ENCODE peak calls at places on chromosomes 11 and 22, in ten cellular contexts. One of them, this sample, is unnamed.

GRCh38 chr22:45240137-45240809 is 421 bp downstream of the KIAA0930 start:
- DNase-seq in HEK293T: peak
- DNase-seq in mesenchymal stem cell: peak
- DNase-seq in activated T-cell treated with anti-CD3 and anti-CD28 coated beads for 1 hour: peak
- DNase-seq in stimulated activated CD4-positive, alpha-beta T cell treated with anti-CD3 and anti-CD28 coated beads, Interleukin-1b, Interleukin-23, amount 100 ng/mL, for 4 hours: peak
- DNase-seq in activated naive CD4-positive, alpha-beta T cell treated with anti-CD3 and anti-CD28 coated beads, Interleukin-2, amount 50 U/mL, for 72 hours: peak
- DNase-seq in neuronal stem cell: no peak
- DNase-seq in choroid plexus epithelial cell: peak
- DNase-seq in mesenteric fat pad: no peak
- DNase-seq in amniotic stem cell: no peak
- DNase-seq in this sample: no peak

GRCh38 chr11:106424111-106424510 is 346.6 kb downstream of the AASDHPPT start:
- DNase-seq in mesenchymal stem cell: peak
- DNase-seq in mesenteric fat pad: no peak
- DNase-seq in activated naive CD4-positive, alpha-beta T cell treated with anti-CD3 and anti-CD28 coated beads, Interleukin-2, amount 50 U/mL, for 72 hours: no peak
- DNase-seq in neuronal stem cell: no peak
- DNase-seq in stimulated activated CD4-positive, alpha-beta T cell treated with anti-CD3 and anti-CD28 coated beads, Interleukin-1b, Interleukin-23, amount 100 ng/mL, for 4 hours: no peak
- DNase-seq in HEK293T: no peak
- DNase-seq in amniotic stem cell: peak
- DNase-seq in choroid plexus epithelial cell: peak
- DNase-seq in activated T-cell treated with anti-CD3 and anti-CD28 coated beads for 1 hour: no peak
- DNase-seq in this sample: no peak

GRCh38 chr11:117303101-117303500 is 12.0 kb downstream of the BACE1-AS start:
- DNase-seq in activated naive CD4-positive, alpha-beta T cell treated with anti-CD3 and anti-CD28 coated beads, Interleukin-2, amount 50 U/mL, for 72 hours: no peak
- DNase-seq in neuronal stem cell: no peak
- DNase-seq in amniotic stem cell: no peak
- DNase-seq in mesenchymal stem cell: no peak
- DNase-seq in stimulated activated CD4-positive, alpha-beta T cell treated with anti-CD3 and anti-CD28 coated beads, Interleukin-1b, Interleukin-23, amount 100 ng/mL, for 4 hours: no peak
- DNase-seq in HEK293T: no peak
- DNase-seq in mesenteric fat pad: no peak
- DNase-seq in choroid plexus epithelial cell: no peak
- DNase-seq in activated T-cell treated with anti-CD3 and anti-CD28 coated beads for 1 hour: no peak
- DNase-seq in this sample: no peak

GRCh38 chr11:119356349-119357031 is 10.0 kb upstream of the MFRP start:
- DNase-seq in HEK293T: no peak
- DNase-seq in mesenchymal stem cell: peak
- DNase-seq in amniotic stem cell: peak
- DNase-seq in activated T-cell treated with anti-CD3 and anti-CD28 coated beads for 1 hour: peak
- DNase-seq in mesenteric fat pad: peak
- DNase-seq in stimulated activated CD4-positive, alpha-beta T cell treated with anti-CD3 and anti-CD28 coated beads, Interleukin-1b, Interleukin-23, amount 100 ng/mL, for 4 hours: peak
- DNase-seq in activated naive CD4-positive, alpha-beta T cell treated with anti-CD3 and anti-CD28 coated beads, Interleukin-2, amount 50 U/mL, for 72 hours: peak
- DNase-seq in choroid plexus epithelial cell: peak
- DNase-seq in neuronal stem cell: peak
- DNase-seq in this sample: no peak

GRCh38 chr22:50189184-50189848 is 3.6 kb downstream of the TRABD start:
- DNase-seq in activated T-cell treated with anti-CD3 and anti-CD28 coated beads for 1 hour: no peak
- DNase-seq in mesenteric fat pad: no peak
- DNase-seq in choroid plexus epithelial cell: no peak
- DNase-seq in stimulated activated CD4-positive, alpha-beta T cell treated with anti-CD3 and anti-CD28 coated beads, Interleukin-1b, Interleukin-23, amount 100 ng/mL, for 4 hours: no peak
- DNase-seq in neuronal stem cell: no peak
- DNase-seq in mesenchymal stem cell: no peak
- DNase-seq in activated naive CD4-positive, alpha-beta T cell treated with anti-CD3 and anti-CD28 coated beads, Interleukin-2, amount 50 U/mL, for 72 hours: no peak
- DNase-seq in HEK293T: no peak
- DNase-seq in amniotic stem cell: no peak
- DNase-seq in this sample: no peak

GRCh38 chr11:47617417-47617809 is 23.2 kb upstream of the C1QTNF4 start:
- DNase-seq in amniotic stem cell: peak
- DNase-seq in mesenteric fat pad: no peak
- DNase-seq in neuronal stem cell: no peak
- DNase-seq in mesenchymal stem cell: peak
- DNase-seq in stimulated activated CD4-positive, alpha-beta T cell treated with anti-CD3 and anti-CD28 coated beads, Interleukin-1b, Interleukin-23, amount 100 ng/mL, for 4 hours: no peak
- DNase-seq in HEK293T: no peak
- DNase-seq in activated T-cell treated with anti-CD3 and anti-CD28 coated beads for 1 hour: no peak
- DNase-seq in activated naive CD4-positive, alpha-beta T cell treated with anti-CD3 and anti-CD28 coated beads, Interleukin-2, amount 50 U/mL, for 72 hours: no peak
- DNase-seq in choroid plexus epithelial cell: peak
- DNase-seq in this sample: no peak

GRCh38 chr22:32796865-32797573 is 4.5 kb upstream of the TIMP3 start:
- DNase-seq in activated T-cell treated with anti-CD3 and anti-CD28 coated beads for 1 hour: peak
- DNase-seq in HEK293T: peak
- DNase-seq in stimulated activated CD4-positive, alpha-beta T cell treated with anti-CD3 and anti-CD28 coated beads, Interleukin-1b, Interleukin-23, amount 100 ng/mL, for 4 hours: peak
- DNase-seq in choroid plexus epithelial cell: peak
- DNase-seq in amniotic stem cell: peak
- DNase-seq in mesenchymal stem cell: peak
- DNase-seq in neuronal stem cell: peak
- DNase-seq in activated naive CD4-positive, alpha-beta T cell treated with anti-CD3 and anti-CD28 coated beads, Interleukin-2, amount 50 U/mL, for 72 hours: peak
- DNase-seq in mesenteric fat pad: no peak
- DNase-seq in this sample: no peak

GRCh38 chr22:20439556-20439927 is 1.9 kb upstream of the SCARF2 start:
- DNase-seq in amniotic stem cell: no peak
- DNase-seq in choroid plexus epithelial cell: no peak
- DNase-seq in mesenchymal stem cell: no peak
- DNase-seq in HEK293T: no peak
- DNase-seq in neuronal stem cell: no peak
- DNase-seq in mesenteric fat pad: peak
- DNase-seq in stimulated activated CD4-positive, alpha-beta T cell treated with anti-CD3 and anti-CD28 coated beads, Interleukin-1b, Interleukin-23, amount 100 ng/mL, for 4 hours: no peak
- DNase-seq in activated naive CD4-positive, alpha-beta T cell treated with anti-CD3 and anti-CD28 coated beads, Interleukin-2, amount 50 U/mL, for 72 hours: peak
- DNase-seq in activated T-cell treated with anti-CD3 and anti-CD28 coated beads for 1 hour: no peak
- DNase-seq in this sample: no peak

GRCh38 chr11:2579315-2580060 is 120.3 kb downstream of the KCNQ1OT1 start:
- DNase-seq in choroid plexus epithelial cell: no peak
- DNase-seq in activated naive CD4-positive, alpha-beta T cell treated with anti-CD3 and anti-CD28 coated beads, Interleukin-2, amount 50 U/mL, for 72 hours: no peak
- DNase-seq in HEK293T: no peak
- DNase-seq in mesenteric fat pad: peak
- DNase-seq in stimulated activated CD4-positive, alpha-beta T cell treated with anti-CD3 and anti-CD28 coated beads, Interleukin-1b, Interleukin-23, amount 100 ng/mL, for 4 hours: no peak
- DNase-seq in amniotic stem cell: no peak
- DNase-seq in mesenchymal stem cell: no peak
- DNase-seq in neuronal stem cell: no peak
- DNase-seq in activated T-cell treated with anti-CD3 and anti-CD28 coated beads for 1 hour: no peak
- DNase-seq in this sample: no peak

GRCh38 chr22:44369241-44369652 is 56.5 kb upstream of the SHISAL1 start:
- DNase-seq in activated naive CD4-positive, alpha-beta T cell treated with anti-CD3 and anti-CD28 coated beads, Interleukin-2, amount 50 U/mL, for 72 hours: no peak
- DNase-seq in choroid plexus epithelial cell: no peak
- DNase-seq in activated T-cell treated with anti-CD3 and anti-CD28 coated beads for 1 hour: no peak
- DNase-seq in mesenteric fat pad: no peak
- DNase-seq in amniotic stem cell: no peak
- DNase-seq in neuronal stem cell: no peak
- DNase-seq in HEK293T: no peak
- DNase-seq in mesenchymal stem cell: no peak
- DNase-seq in stimulated activated CD4-positive, alpha-beta T cell treated with anti-CD3 and anti-CD28 coated beads, Interleukin-1b, Interleukin-23, amount 100 ng/mL, for 4 hours: no peak
- DNase-seq in this sample: no peak

GRCh38 chr22:30397656-30398635 is 1.1 kb downstream of the SEC14L2 start:
- DNase-seq in neuronal stem cell: no peak
- DNase-seq in HEK293T: no peak
- DNase-seq in stimulated activated CD4-positive, alpha-beta T cell treated with anti-CD3 and anti-CD28 coated beads, Interleukin-1b, Interleukin-23, amount 100 ng/mL, for 4 hours: no peak
- DNase-seq in choroid plexus epithelial cell: no peak
- DNase-seq in amniotic stem cell: no peak
- DNase-seq in activated T-cell treated with anti-CD3 and anti-CD28 coated beads for 1 hour: no peak
- DNase-seq in mesenchymal stem cell: peak
- DNase-seq in mesenteric fat pad: no peak
- DNase-seq in activated naive CD4-positive, alpha-beta T cell treated with anti-CD3 and anti-CD28 coated beads, Interleukin-2, amount 50 U/mL, for 72 hours: no peak
- DNase-seq in this sample: no peak

GRCh38 chr11:114232400-114233070 is 63.7 kb upstream of the NNMT start:
- DNase-seq in amniotic stem cell: no peak
- DNase-seq in HEK293T: peak
- DNase-seq in activated T-cell treated with anti-CD3 and anti-CD28 coated beads for 1 hour: no peak
- DNase-seq in neuronal stem cell: peak
- DNase-seq in stimulated activated CD4-positive, alpha-beta T cell treated with anti-CD3 and anti-CD28 coated beads, Interleukin-1b, Interleukin-23, amount 100 ng/mL, for 4 hours: no peak
- DNase-seq in choroid plexus epithelial cell: no peak
- DNase-seq in mesenchymal stem cell: no peak
- DNase-seq in mesenteric fat pad: no peak
- DNase-seq in activated naive CD4-positive, alpha-beta T cell treated with anti-CD3 and anti-CD28 coated beads, Interleukin-2, amount 50 U/mL, for 72 hours: no peak
- DNase-seq in this sample: no peak

GRCh38 chr11:69447786-69448185 is 33.7 kb upstream of the LINC01488 start:
- DNase-seq in HEK293T: no peak
- DNase-seq in activated naive CD4-positive, alpha-beta T cell treated with anti-CD3 and anti-CD28 coated beads, Interleukin-2, amount 50 U/mL, for 72 hours: no peak
- DNase-seq in neuronal stem cell: no peak
- DNase-seq in stimulated activated CD4-positive, alpha-beta T cell treated with anti-CD3 and anti-CD28 coated beads, Interleukin-1b, Interleukin-23, amount 100 ng/mL, for 4 hours: no peak
- DNase-seq in choroid plexus epithelial cell: no peak
- DNase-seq in mesenteric fat pad: no peak
- DNase-seq in activated T-cell treated with anti-CD3 and anti-CD28 coated beads for 1 hour: no peak
- DNase-seq in mesenchymal stem cell: peak
- DNase-seq in amniotic stem cell: no peak
- DNase-seq in this sample: no peak

GRCh38 chr22:40019100-40019499 is 24.3 kb downstream of the FAM83F start:
- DNase-seq in activated naive CD4-positive, alpha-beta T cell treated with anti-CD3 and anti-CD28 coated beads, Interleukin-2, amount 50 U/mL, for 72 hours: no peak
- DNase-seq in activated T-cell treated with anti-CD3 and anti-CD28 coated beads for 1 hour: no peak
- DNase-seq in stimulated activated CD4-positive, alpha-beta T cell treated with anti-CD3 and anti-CD28 coated beads, Interleukin-1b, Interleukin-23, amount 100 ng/mL, for 4 hours: no peak
- DNase-seq in HEK293T: no peak
- DNase-seq in neuronal stem cell: no peak
- DNase-seq in mesenchymal stem cell: no peak
- DNase-seq in mesenteric fat pad: no peak
- DNase-seq in choroid plexus epithelial cell: no peak
- DNase-seq in amniotic stem cell: no peak
- DNase-seq in this sample: no peak

GRCh38 chr11:125692887-125693286 is 12.2 kb upstream of the ACRV1 start:
- DNase-seq in choroid plexus epithelial cell: no peak
- DNase-seq in amniotic stem cell: no peak
- DNase-seq in stimulated activated CD4-positive, alpha-beta T cell treated with anti-CD3 and anti-CD28 coated beads, Interleukin-1b, Interleukin-23, amount 100 ng/mL, for 4 hours: no peak
- DNase-seq in neuronal stem cell: no peak
- DNase-seq in activated naive CD4-positive, alpha-beta T cell treated with anti-CD3 and anti-CD28 coated beads, Interleukin-2, amount 50 U/mL, for 72 hours: no peak
- DNase-seq in HEK293T: no peak
- DNase-seq in mesenteric fat pad: no peak
- DNase-seq in activated T-cell treated with anti-CD3 and anti-CD28 coated beads for 1 hour: no peak
- DNase-seq in mesenchymal stem cell: no peak
- DNase-seq in this sample: no peak

GRCh38 chr22:24592144-24592845 is 578 bp downstream of the LRRC75B start:
- DNase-seq in activated T-cell treated with anti-CD3 and anti-CD28 coated beads for 1 hour: no peak
- DNase-seq in stimulated activated CD4-positive, alpha-beta T cell treated with anti-CD3 and anti-CD28 coated beads, Interleukin-1b, Interleukin-23, amount 100 ng/mL, for 4 hours: no peak
- DNase-seq in mesenchymal stem cell: peak
- DNase-seq in mesenteric fat pad: no peak
- DNase-seq in neuronal stem cell: peak
- DNase-seq in HEK293T: no peak
- DNase-seq in choroid plexus epithelial cell: peak
- DNase-seq in amniotic stem cell: no peak
- DNase-seq in activated naive CD4-positive, alpha-beta T cell treated with anti-CD3 and anti-CD28 coated beads, Interleukin-2, amount 50 U/mL, for 72 hours: no peak
- DNase-seq in this sample: no peak

GRCh38 chr22:30381250-30381649 is 6.0 kb downstream of the RNF215 start:
- DNase-seq in mesenteric fat pad: no peak
- DNase-seq in mesenchymal stem cell: no peak
- DNase-seq in activated T-cell treated with anti-CD3 and anti-CD28 coated beads for 1 hour: no peak
- DNase-seq in neuronal stem cell: no peak
- DNase-seq in HEK293T: no peak
- DNase-seq in choroid plexus epithelial cell: no peak
- DNase-seq in amniotic stem cell: no peak
- DNase-seq in stimulated activated CD4-positive, alpha-beta T cell treated with anti-CD3 and anti-CD28 coated beads, Interleukin-1b, Interleukin-23, amount 100 ng/mL, for 4 hours: no peak
- DNase-seq in activated naive CD4-positive, alpha-beta T cell treated with anti-CD3 and anti-CD28 coated beads, Interleukin-2, amount 50 U/mL, for 72 hours: no peak
- DNase-seq in this sample: no peak

GRCh38 chr22:23204125-23204488 is 23.8 kb downstream of the BCR start:
- DNase-seq in mesenteric fat pad: no peak
- DNase-seq in choroid plexus epithelial cell: no peak
- DNase-seq in activated T-cell treated with anti-CD3 and anti-CD28 coated beads for 1 hour: no peak
- DNase-seq in activated naive CD4-positive, alpha-beta T cell treated with anti-CD3 and anti-CD28 coated beads, Interleukin-2, amount 50 U/mL, for 72 hours: no peak
- DNase-seq in stimulated activated CD4-positive, alpha-beta T cell treated with anti-CD3 and anti-CD28 coated beads, Interleukin-1b, Interleukin-23, amount 100 ng/mL, for 4 hours: no peak
- DNase-seq in neuronal stem cell: no peak
- DNase-seq in mesenchymal stem cell: no peak
- DNase-seq in HEK293T: no peak
- DNase-seq in amniotic stem cell: no peak
- DNase-seq in this sample: no peak

GRCh38 chr11:68546555-68546954 is 86.0 kb downstream of the PPP6R3 start:
- DNase-seq in stimulated activated CD4-positive, alpha-beta T cell treated with anti-CD3 and anti-CD28 coated beads, Interleukin-1b, Interleukin-23, amount 100 ng/mL, for 4 hours: no peak
- DNase-seq in choroid plexus epithelial cell: peak
- DNase-seq in activated T-cell treated with anti-CD3 and anti-CD28 coated beads for 1 hour: no peak
- DNase-seq in neuronal stem cell: no peak
- DNase-seq in mesenchymal stem cell: peak
- DNase-seq in mesenteric fat pad: no peak
- DNase-seq in HEK293T: no peak
- DNase-seq in activated naive CD4-positive, alpha-beta T cell treated with anti-CD3 and anti-CD28 coated beads, Interleukin-2, amount 50 U/mL, for 72 hours: no peak
- DNase-seq in amniotic stem cell: no peak
- DNase-seq in this sample: no peak

GRCh38 chr11:47412152-47412746 is 3.9 kb downstream of the SLC39A13 start:
- DNase-seq in neuronal stem cell: no peak
- DNase-seq in mesenteric fat pad: no peak
- DNase-seq in stimulated activated CD4-positive, alpha-beta T cell treated with anti-CD3 and anti-CD28 coated beads, Interleukin-1b, Interleukin-23, amount 100 ng/mL, for 4 hours: no peak
- DNase-seq in activated T-cell treated with anti-CD3 and anti-CD28 coated beads for 1 hour: peak
- DNase-seq in amniotic stem cell: no peak
- DNase-seq in choroid plexus epithelial cell: peak
- DNase-seq in activated naive CD4-positive, alpha-beta T cell treated with anti-CD3 and anti-CD28 coated beads, Interleukin-2, amount 50 U/mL, for 72 hours: peak
- DNase-seq in HEK293T: peak
- DNase-seq in mesenchymal stem cell: peak
- DNase-seq in this sample: no peak

GRCh38 chr11:87292598-87292997 is 254.9 kb downstream of the TMEM135 start:
- DNase-seq in activated naive CD4-positive, alpha-beta T cell treated with anti-CD3 and anti-CD28 coated beads, Interleukin-2, amount 50 U/mL, for 72 hours: no peak
- DNase-seq in activated T-cell treated with anti-CD3 and anti-CD28 coated beads for 1 hour: no peak
- DNase-seq in choroid plexus epithelial cell: no peak
- DNase-seq in mesenteric fat pad: no peak
- DNase-seq in neuronal stem cell: no peak
- DNase-seq in stimulated activated CD4-positive, alpha-beta T cell treated with anti-CD3 and anti-CD28 coated beads, Interleukin-1b, Interleukin-23, amount 100 ng/mL, for 4 hours: no peak
- DNase-seq in mesenchymal stem cell: no peak
- DNase-seq in HEK293T: no peak
- DNase-seq in amniotic stem cell: no peak
- DNase-seq in this sample: no peak

GRCh38 chr11:124745835-124746620 is 6.0 kb downstream of the VSIG2 start:
- DNase-seq in activated T-cell treated with anti-CD3 and anti-CD28 coated beads for 1 hour: peak
- DNase-seq in mesenteric fat pad: no peak
- DNase-seq in neuronal stem cell: no peak
- DNase-seq in stimulated activated CD4-positive, alpha-beta T cell treated with anti-CD3 and anti-CD28 coated beads, Interleukin-1b, Interleukin-23, amount 100 ng/mL, for 4 hours: no peak
- DNase-seq in activated naive CD4-positive, alpha-beta T cell treated with anti-CD3 and anti-CD28 coated beads, Interleukin-2, amount 50 U/mL, for 72 hours: peak
- DNase-seq in amniotic stem cell: no peak
- DNase-seq in mesenchymal stem cell: no peak
- DNase-seq in HEK293T: no peak
- DNase-seq in choroid plexus epithelial cell: no peak
- DNase-seq in this sample: no peak

GRCh38 chr11:62013266-62014157 is 46.1 kb upstream of the FTH1 start:
- DNase-seq in stimulated activated CD4-positive, alpha-beta T cell treated with anti-CD3 and anti-CD28 coated beads, Interleukin-1b, Interleukin-23, amount 100 ng/mL, for 4 hours: no peak
- DNase-seq in mesenchymal stem cell: no peak
- DNase-seq in neuronal stem cell: no peak
- DNase-seq in activated T-cell treated with anti-CD3 and anti-CD28 coated beads for 1 hour: no peak
- DNase-seq in choroid plexus epithelial cell: no peak
- DNase-seq in activated naive CD4-positive, alpha-beta T cell treated with anti-CD3 and anti-CD28 coated beads, Interleukin-2, amount 50 U/mL, for 72 hours: no peak
- DNase-seq in amniotic stem cell: no peak
- DNase-seq in mesenteric fat pad: peak
- DNase-seq in HEK293T: no peak
- DNase-seq in this sample: no peak

GRCh38 chr22:44957267-44957905 is 52.4 kb downstream of the PHF21B start:
- DNase-seq in choroid plexus epithelial cell: peak
- DNase-seq in activated naive CD4-positive, alpha-beta T cell treated with anti-CD3 and anti-CD28 coated beads, Interleukin-2, amount 50 U/mL, for 72 hours: no peak
- DNase-seq in mesenchymal stem cell: no peak
- DNase-seq in HEK293T: peak
- DNase-seq in stimulated activated CD4-positive, alpha-beta T cell treated with anti-CD3 and anti-CD28 coated beads, Interleukin-1b, Interleukin-23, amount 100 ng/mL, for 4 hours: no peak
- DNase-seq in amniotic stem cell: no peak
- DNase-seq in mesenteric fat pad: no peak
- DNase-seq in activated T-cell treated with anti-CD3 and anti-CD28 coated beads for 1 hour: no peak
- DNase-seq in neuronal stem cell: peak
- DNase-seq in this sample: no peak